ENCODE peak calls at places on chromosomes 5 and 9, in seven cellular contexts. E, I, P, T, H, S and U are unnamed samples.

GRCh38 chr5:14481299-14481799 is 100.2 kb upstream of the OTULINL start:
- DNase-seq in E (no peak), I (no peak), P (no peak), T (no peak), H (no peak), S (no peak), U (no peak)

GRCh38 chr5:139592289-139592688 is 31.1 kb downstream of the UBE2D2 start:
- DNase-seq in E (no peak), I (no peak), P (no peak), T (no peak), H (no peak), S (no peak), U (no peak)

GRCh38 chr9:79020266-79020665 is 551.5 kb upstream of the TLE4 start:
- DNase-seq in E (no peak), I (no peak), P (no peak), T (no peak), H (no peak), S (no peak), U (no peak)

GRCh38 chr9:92059045-92059444 is 56.2 kb downstream of the SPTLC1 start:
- DNase-seq in E (no peak), I (no peak), P (no peak), T (no peak), H (no peak), S (no peak), U (no peak)

GRCh38 chr5:132016721-132017250 is 5.3 kb upstream of the ACSL6 start:
- DNase-seq in E (no peak), I (no peak), P (no peak), T (no peak), H (no peak), S (no peak), U (no peak)

GRCh38 chr5:129387944-129388343 is 72.2 kb upstream of the ADAMTS19 start:
- DNase-seq in E (no peak), I (no peak), P (no peak), T (no peak), H (no peak), S (no peak), U (no peak)

GRCh38 chr5:58354827-58355226 is 105.1 kb downstream of the PLK2 start:
- DNase-seq in E (no peak), I (no peak), P (no peak), T (no peak), H (no peak), S (no peak), U (no peak)

GRCh38 chr5:141615991-141616715 is 2.6 kb downstream of the DIAPH1 start:
- DNase-seq in E (no peak), I (no peak), P (no peak), T (no peak), H (no peak), S (no peak), U (no peak)

GRCh38 chr5:178213003-178213449 is 8.7 kb downstream of the HNRNPAB start:
- DNase-seq in E (no peak), I (no peak), P (no peak), T (no peak), H (no peak), S (no peak), U (no peak)

GRCh38 chr9:80175286-80175906 is 603.6 kb downstream of the TLE4 start:
- DNase-seq in E (peak), I (peak), P (no peak), T (no peak), H (peak), S (no peak), U (peak)

GRCh38 chr9:116355153-116355827 is 201.7 kb downstream of the PAPPA start:
- DNase-seq in E (no peak), I (peak), P (no peak), T (no peak), H (no peak), S (no peak), U (no peak)

GRCh38 chr9:109793196-109793595 is 13.2 kb downstream of the PALM2AKAP2 start:
- DNase-seq in E (peak), I (peak), P (peak), T (peak), H (no peak), S (no peak), U (no peak)

GRCh38 chr9:129673602-129674001 is 8.2 kb downstream of the PRRX2 start:
- DNase-seq in E (no peak), I (no peak), P (no peak), T (no peak), H (no peak), S (no peak), U (no peak)

GRCh38 chr9:20884985-20885593 is 146.4 kb downstream of the HACD4 start:
- DNase-seq in E (peak), I (peak), P (peak), T (no peak), H (peak), S (peak), U (peak)

GRCh38 chr9:135468866-135469521 is 10.6 kb upstream of the PPP1R26 start:
- DNase-seq in E (peak), I (peak), P (no peak), T (no peak), H (peak), S (no peak), U (peak)

GRCh38 chr5:32791536-32792240 is 80.6 kb downstream of the NPR3 start:
- DNase-seq in E (no peak), I (peak), P (no peak), T (no peak), H (no peak), S (no peak), U (no peak)

GRCh38 chr5:58462623-58463230 is 2.8 kb upstream of the PLK2 start:
- DNase-seq in E (peak), I (peak), P (no peak), T (no peak), H (peak), S (no peak), U (no peak)

GRCh38 chr5:172837640-172838039 is 3.6 kb downstream of the ERGIC1 start:
- DNase-seq in E (no peak), I (no peak), P (no peak), T (no peak), H (peak), S (peak), U (no peak)

GRCh38 chr9:131140112-131140511 is 14.7 kb downstream of the NUP214 start:
- DNase-seq in E (no peak), I (no peak), P (no peak), T (no peak), H (no peak), S (no peak), U (no peak)

GRCh38 chr9:133233681-133234432 is 24.8 kb upstream of the OBP2B start:
- DNase-seq in E (no peak), I (peak), P (no peak), T (no peak), H (no peak), S (no peak), U (no peak)

GRCh38 chr5:74641778-74642542 is 1.4 kb upstream of the ENC1 start:
- DNase-seq in E (peak), I (peak), P (peak), T (no peak), H (peak), S (no peak), U (peak)

GRCh38 chr9:135240222-135240621 is 152.8 kb downstream of the OLFM1 start:
- DNase-seq in E (no peak), I (no peak), P (no peak), T (no peak), H (no peak), S (no peak), U (no peak)

DNA sequence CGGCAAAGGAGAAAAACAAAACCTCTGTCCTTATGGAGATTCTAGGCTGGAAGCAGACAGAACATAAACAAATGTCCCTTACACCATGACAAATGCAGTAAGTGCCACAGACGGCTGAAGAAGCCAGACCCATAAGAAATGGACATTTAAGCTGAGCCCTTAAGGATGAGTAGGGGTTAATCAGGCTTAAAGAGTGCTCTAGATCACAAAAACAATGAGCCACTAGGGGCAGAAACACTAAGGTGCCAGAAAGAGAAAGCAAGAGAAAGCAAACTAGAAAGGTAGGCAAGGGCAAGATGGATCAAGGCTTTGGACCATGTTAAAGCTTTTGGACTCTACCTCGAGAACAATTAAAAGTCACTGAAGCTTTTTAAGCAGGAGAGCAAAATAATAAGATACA is 326.9 kb upstream of the WWC1 start:
- DNase-seq in E (no peak), I (no peak), P (no peak), T (no peak), H (no peak), S (no peak), U (peak)
- TF ChIP-seq CTCF in E (peak), I (peak), P (peak), T (peak), H (no peak), S (no peak), U (peak)

DNA sequence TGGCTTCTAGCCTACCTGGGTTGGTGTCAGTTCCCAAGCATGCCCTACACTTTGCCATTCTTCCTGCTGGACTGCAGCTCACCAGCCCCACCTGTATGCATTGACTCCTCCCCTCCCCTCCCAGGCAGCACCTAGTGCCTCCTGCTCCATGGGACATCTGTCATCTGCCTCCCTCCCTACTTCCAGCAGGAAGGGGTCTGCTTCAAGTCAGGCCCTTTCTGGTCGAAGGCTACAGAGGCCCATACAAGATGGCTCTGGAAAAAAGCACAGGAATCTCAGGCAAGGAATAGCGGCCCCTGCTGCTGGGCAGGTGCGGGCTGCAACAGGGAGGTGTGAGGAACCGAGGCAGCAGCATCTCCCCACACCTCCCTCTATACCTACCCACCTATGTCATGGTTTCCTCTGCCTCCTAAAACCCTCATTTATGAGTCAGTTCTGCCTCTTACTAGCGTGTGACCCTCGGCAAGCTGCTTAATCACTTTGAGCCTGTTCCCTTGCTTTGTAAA is 19.7 kb downstream of the WWC1 start:
- DNase-seq in E (no peak), I (no peak), P (peak), T (no peak), H (peak), S (no peak), U (no peak)
- TF ChIP-seq CTCF in E (no peak), I (no peak), P (no peak), T (peak), H (peak), S (no peak), U (peak)

GRCh38 chr5:35339616-35340100 is 109.4 kb upstream of the PRLR start:
- DNase-seq in E (no peak), I (no peak), P (no peak), T (no peak), H (no peak), S (no peak), U (no peak)

GRCh38 chr5:35342664-35343063 is 112.4 kb upstream of the PRLR start:
- DNase-seq in E (no peak), I (no peak), P (no peak), T (no peak), H (no peak), S (no peak), U (no peak)

GRCh38 chr5:35341189-35341588 is 110.9 kb upstream of the PRLR start:
- DNase-seq in E (no peak), I (no peak), P (no peak), T (no peak), H (no peak), S (no peak), U (no peak)

DNA sequence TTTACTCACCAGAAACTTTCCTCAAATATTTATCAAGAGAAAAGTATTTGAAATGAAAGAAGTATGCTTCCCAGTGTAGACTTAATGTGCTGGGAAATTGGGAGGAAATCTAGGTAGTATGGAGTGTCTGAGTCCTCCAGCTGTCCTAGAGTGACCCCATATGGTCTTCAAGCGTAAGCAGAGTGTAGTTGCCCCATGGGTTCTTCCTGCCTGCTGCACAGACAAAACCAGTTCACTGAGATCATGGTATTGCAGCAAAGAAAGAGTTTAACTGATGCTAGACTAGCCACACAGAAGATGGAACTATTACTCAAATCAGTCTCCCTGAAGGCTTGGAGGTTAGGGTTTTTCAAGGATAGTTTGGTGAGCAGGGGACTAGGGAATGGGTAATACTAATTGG is 114.9 kb upstream of the PRLR start:
- DNase-seq in E (peak), I (no peak), P (no peak), T (no peak), H (no peak), S (no peak), U (no peak)
- TF ChIP-seq CTCF in E (no peak), I (no peak), P (no peak), T (no peak), H (no peak), S (no peak), U (peak)

DNA sequence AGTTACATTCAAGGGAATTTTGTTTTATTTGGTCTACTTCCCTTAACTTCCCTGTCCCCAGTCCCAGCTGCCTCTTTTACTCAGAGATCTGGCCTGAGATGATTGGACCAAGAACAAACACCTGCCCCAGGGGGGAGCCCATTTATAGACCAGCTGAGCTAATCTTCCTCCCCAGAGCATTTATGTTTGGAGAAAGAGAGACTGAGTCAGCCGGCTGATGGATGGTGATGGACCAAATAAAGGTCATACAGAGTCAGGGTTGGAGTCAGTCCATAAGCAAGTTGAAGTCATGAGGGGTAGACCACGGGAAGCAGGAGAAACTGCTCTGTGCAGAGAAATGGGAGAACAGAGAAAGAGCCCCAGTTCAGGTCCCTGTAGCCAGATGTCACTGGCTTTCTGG is 77.7 kb downstream of the TMEM174 start:
- DNase-seq in E (peak), I (no peak), P (no peak), T (no peak), H (no peak), S (no peak), U (no peak)
- TF ChIP-seq CTCF in E (no peak), I (no peak), P (no peak), T (no peak), H (no peak), S (no peak), U (no peak)

GRCh38 chr9:70229579-70229978 is 29.2 kb upstream of the SMC5 start:
- DNase-seq in E (peak), I (peak), P (no peak), T (no peak), H (no peak), S (no peak), U (no peak)
- TF ChIP-seq CTCF in E (peak), I (peak), P (peak), T (no peak), H (no peak), S (no peak), U (no peak)